ENCODE peak calls at places on chromosomes 6 and 20, in ten cellular contexts. P is pancreas; N is ovary; J is A673; W is A549; D is fibroblast of lung; G is CD8-positive, alpha-beta T cell; O is CD4-positive, alpha-beta T cell; Q is SK-N-SH; F is tibial nerve. A is an unnamed sample.

GRCh38 chr6:16440656-16441212 is 202.3 kb downstream of the GMPR start:
- DNase-seq in P (no peak), N (no peak), J (no peak), W (no peak), D (no peak), G (no peak), O (no peak), Q (no peak), F (no peak), A (peak; percentile 14)

GRCh38 chr6:32110632-32111031 is 1.5 kb upstream of the TNXB start:
- DNase-seq in P (no peak), N (no peak), J (no peak), W (no peak), D (no peak), G (no peak), O (no peak), Q (no peak), F (no peak), A (no peak)

GRCh38 chr20:49276201-49276894 is 1.5 kb downstream of the ZNFX1 start:
- DNase-seq in P (no peak), N (no peak), J (peak; percentile 71), W (no peak), D (peak; percentile 66), G (peak; percentile 25), O (peak; percentile 39), Q (no peak), F (peak; percentile 19), A (peak; percentile 53)

GRCh38 chr6:11613336-11613735 is 75.8 kb downstream of the TMEM170B start:
- DNase-seq in P (no peak), N (no peak), J (no peak), W (no peak), D (no peak), G (no peak), O (no peak), Q (no peak), F (no peak), A (no peak)

GRCh38 chr20:47358052-47358671 is 1.7 kb upstream of the ZMYND8 start:
- DNase-seq in P (no peak), N (no peak), J (no peak), W (no peak), D (no peak), G (no peak), O (no peak), Q (no peak), F (no peak), A (no peak)

GRCh38 chr6:56962451-56962850 is 7.5 kb downstream of the BEND6 start:
- DNase-seq in P (no peak), N (no peak), J (no peak), W (no peak), D (no peak), G (no peak), O (no peak), Q (no peak), F (no peak), A (no peak)

GRCh38 chr6:40585661-40586269 is 1.4 kb downstream of the LRFN2 start:
- DNase-seq in P (no peak), N (no peak), J (peak; percentile 92), W (no peak), D (no peak), G (no peak), O (no peak), Q (peak; percentile 47), F (no peak), A (no peak)

GRCh38 chr6:152478377-152479010 is 158.7 kb downstream of the SYNE1 start:
- DNase-seq in P (no peak), N (no peak), J (no peak), W (no peak), D (no peak), G (no peak), O (no peak), Q (no peak), F (no peak), A (no peak)

GRCh38 chr20:56259948-56260347 is 11.4 kb downstream of the MC3R start:
- DNase-seq in P (no peak), N (no peak), J (no peak), W (no peak), D (no peak), G (no peak), O (no peak), Q (no peak), F (no peak), A (no peak)

GRCh38 chr6:51025082-51025777 is 206.6 kb downstream of the TFAP2B start:
- DNase-seq in P (no peak), N (no peak), J (no peak), W (no peak), D (no peak), G (no peak), O (no peak), Q (no peak), F (no peak), A (no peak)

GRCh38 chr20:62418709-62419487 is 8.4 kb downstream of the RBBP8NL start:
- DNase-seq in P (no peak), N (no peak), J (no peak), W (no peak), D (no peak), G (no peak), O (no peak), Q (no peak), F (no peak), A (no peak)

GRCh38 chr20:17837179-17837578 is 131.4 kb downstream of the SNX5 start:
- DNase-seq in P (no peak), N (no peak), J (no peak), W (no peak), D (no peak), G (no peak), O (no peak), Q (no peak), F (no peak), A (no peak)

GRCh38 chr6:44006872-44007303 is 120.4 kb downstream of the MRPL14 start:
- DNase-seq in P (no peak), N (no peak), J (no peak), W (no peak), D (no peak), G (no peak), O (no peak), Q (no peak), F (no peak), A (no peak)

GRCh38 chr6:129607581-129608186 is 102.3 kb downstream of the ARHGAP18 start:
- DNase-seq in P (no peak), N (no peak), J (peak; percentile 81), W (no peak), D (peak; percentile 47), G (no peak), O (no peak), Q (no peak), F (no peak), A (no peak)

GRCh38 chr20:11822116-11822794 is 95.4 kb upstream of the BTBD3 start:
- DNase-seq in P (no peak), N (no peak), J (no peak), W (no peak), D (no peak), G (no peak), O (no peak), Q (no peak), F (no peak), A (no peak)
- TF ChIP-seq CTCF in P (no peak), N (no peak), J (no peak), W (no peak), D (no peak), G (no peak), O (no peak), Q (no peak), F (no peak), A (no peak)

DNA sequence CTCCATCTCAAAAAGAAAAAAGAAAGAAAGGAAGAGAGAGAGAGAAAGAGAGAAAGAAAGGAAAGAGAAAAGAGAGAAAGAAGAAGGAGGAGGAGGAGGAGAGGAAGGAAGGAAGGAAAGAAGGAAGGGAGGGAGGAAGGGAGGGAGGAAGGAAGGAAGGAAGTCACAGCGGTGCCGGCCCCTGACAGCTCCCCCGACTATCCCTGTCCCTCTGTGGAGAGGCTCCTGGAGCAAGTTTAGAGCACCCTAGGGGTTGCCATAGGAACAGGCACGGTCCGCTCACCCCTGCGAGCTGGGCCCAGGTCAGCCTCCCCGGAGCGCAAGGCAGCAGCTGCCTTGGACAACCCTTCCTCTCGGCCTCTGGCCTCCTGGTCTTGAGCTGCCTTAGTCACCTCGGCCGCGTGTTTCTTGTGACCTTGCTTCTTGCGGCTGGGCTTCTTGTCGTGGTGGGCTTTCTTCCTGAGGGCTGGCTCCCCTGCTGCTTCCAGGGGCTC is 6.8 kb downstream of the BNIP5 start:
- DNase-seq in P (no peak), N (no peak), J (no peak), W (no peak), D (no peak), G (no peak), O (no peak), Q (no peak), F (no peak), A (no peak)
- TF ChIP-seq CTCF in P (no peak), N (no peak), J (no peak), W (no peak), D (no peak), G (no peak), O (no peak), Q (no peak), F (no peak), A (no peak)

GRCh38 chr20:603116-603640 is 6.9 kb downstream of the TCF15 start:
- DNase-seq in P (no peak), N (no peak), J (no peak), W (no peak), D (no peak), G (no peak), O (no peak), Q (no peak), F (no peak), A (no peak)
- TF ChIP-seq CTCF in P (no peak), N (no peak), J (no peak), W (no peak), D (no peak), G (no peak), O (no peak), Q (no peak), F (no peak), A (no peak)

GRCh38 chr6:87375315-87375714 is 30.7 kb downstream of the C6orf163 start:
- DNase-seq in P (no peak), N (no peak), J (no peak), W (no peak), D (no peak), G (no peak), O (no peak), Q (no peak), F (no peak), A (no peak)

GRCh38 chr6:87376643-87377042 is 31.1 kb upstream of the CFAP206 start:
- DNase-seq in P (no peak), N (no peak), J (no peak), W (no peak), D (no peak), G (no peak), O (no peak), Q (no peak), F (no peak), A (no peak)

GRCh38 chr6:87378947-87379346 is 28.8 kb upstream of the CFAP206 start:
- DNase-seq in P (no peak), N (no peak), J (peak; percentile 31), W (no peak), D (no peak), G (no peak), O (no peak), Q (no peak), F (no peak), A (no peak)

DNA sequence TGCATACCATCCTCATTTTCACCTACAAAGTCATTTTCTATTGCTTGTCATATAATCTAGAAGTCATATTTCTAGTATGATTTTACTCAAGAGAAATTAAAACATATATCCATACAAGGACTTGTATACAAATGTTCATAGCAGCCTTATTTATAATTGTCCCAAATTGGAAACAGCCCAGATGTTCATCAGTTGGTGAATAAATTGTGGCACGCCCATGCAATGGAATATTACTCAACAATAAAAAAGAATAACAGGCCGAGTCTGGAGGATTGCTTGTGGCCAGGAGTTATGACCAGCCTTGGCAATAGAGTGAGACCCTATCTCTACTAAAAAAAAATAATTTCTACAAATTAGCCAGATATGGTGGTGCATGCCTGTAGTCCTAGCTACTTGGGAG is 28.8 kb downstream of the C6orf163 start:
- DNase-seq in P (no peak), N (no peak), J (no peak), W (no peak), D (no peak), G (no peak), O (no peak), Q (no peak), F (no peak), A (no peak)
- TF ChIP-seq CTCF in P (no peak), N (no peak), J (no peak), W (no peak), D (no peak), G (no peak), O (no peak), Q (no peak), F (no peak), A (no peak)